ENCODE peak calls at places on chromosome 9, in four cellular contexts. I, M, P and U are unnamed samples.
A peak's percentile ranks its signal among the peaks of the same experiment; 100 is the strongest.

GRCh38 chr9:136375096-136375495 is 1.6 kb upstream of the CARD9 start:
- DNase-seq in P (no peak), I (no peak), M (peak; percentile 59), U (no peak)

GRCh38 chr9:84366683-84367082 is 26.1 kb upstream of the SLC28A3 start:
- DNase-seq in M (no peak), P (no peak), I (no peak), U (no peak)

GRCh38 chr9:109244179-109245132 is 76.4 kb downstream of the EPB41L4B start:
- DNase-seq in I (peak; percentile 52), P (peak; percentile 74), M (peak; percentile 71), U (peak; percentile 56)

GRCh38 chr9:131557855-131558548 is 12.7 kb downstream of the PRRT1B start:
- DNase-seq in P (no peak), M (no peak), I (no peak), U (no peak)

GRCh38 chr9:124260769-124261603 is 3.2 kb downstream of the NEK6 start:
- DNase-seq in I (no peak), P (no peak), M (no peak), U (peak; percentile 50)

GRCh38 chr9:71210326-71210725 is 88.9 kb upstream of the TRPM3 start:
- DNase-seq in M (no peak), I (no peak), P (no peak), U (no peak)

GRCh38 chr9:86892576-86892975 is 54.7 kb downstream of the GAS1 start:
- DNase-seq in P (no peak), I (no peak), M (no peak), U (no peak)

GRCh38 chr9:126915846-126916543 is 1.4 kb downstream of the RALGPS1 start:
- DNase-seq in I (no peak), M (no peak), P (no peak), U (no peak)

GRCh38 chr9:134848504-134848903 is 32.1 kb upstream of the FCN2 start:
- DNase-seq in M (no peak), P (no peak), I (no peak), U (no peak)

GRCh38 chr9:37037744-37038640 is 3.9 kb upstream of the PAX5 start:
- DNase-seq in I (no peak), M (peak; percentile 65), P (no peak), U (no peak)

GRCh38 chr9:90058364-90058763 is 453.6 kb downstream of the GADD45G start:
- DNase-seq in I (no peak), P (no peak), M (no peak), U (no peak)

GRCh38 chr9:132341177-132341840 is 13.5 kb downstream of the SETX start:
- DNase-seq in I (no peak), P (no peak), M (no peak), U (no peak)

GRCh38 chr9:21994526-21994995 is at the start of gene CDKN2B-AS1:
- DNase-seq in P (no peak), I (peak; percentile 65), M (peak; percentile 85), U (peak; percentile 85)

GRCh38 chr9:9791621-9792020 is 821.2 kb downstream of the PTPRD start:
- DNase-seq in M (no peak), P (no peak), I (no peak), U (peak; percentile 27)
- TF ChIP-seq JUND in M (no peak), P (no peak), I (no peak), U (no peak)

GRCh38 chr9:128689820-128690683 is 1.0 kb downstream of the SET start:
- DNase-seq in I (no peak), M (peak; percentile 93), P (peak; percentile 90), U (peak; percentile 75)
- TF ChIP-seq JUND in I (no peak), M (no peak), P (no peak), U (no peak)

DNA sequence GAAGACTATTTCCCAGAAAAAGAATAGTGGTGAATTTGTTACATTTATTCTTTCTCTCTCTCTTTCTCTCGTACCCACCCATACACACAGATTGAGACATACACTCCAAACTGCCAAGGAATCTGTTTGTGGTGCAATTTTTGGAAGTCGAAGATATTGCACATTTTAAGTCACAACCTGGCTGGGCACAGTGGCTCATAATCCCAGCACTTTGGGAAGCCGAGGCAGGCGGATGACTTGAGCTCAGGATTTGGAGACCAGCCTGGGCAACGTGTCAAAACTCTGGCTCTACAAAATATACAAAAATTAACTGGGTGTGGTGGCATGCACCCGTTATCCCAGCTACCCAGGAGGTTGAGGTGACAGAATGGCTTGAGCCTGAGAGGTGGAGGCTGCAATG is 19.1 kb upstream of the PLIN2 start:
- DNase-seq in I (no peak), M (no peak), P (no peak), U (no peak)
- TF ChIP-seq JUND in I (no peak), M (no peak), P (no peak), U (no peak)

GRCh38 chr9:93236541-93237206 is 52.7 kb downstream of the WNK2 start:
- DNase-seq in P (no peak), I (no peak), M (no peak), U (no peak)

GRCh38 chr9:93235278-93235960 is 51.5 kb downstream of the WNK2 start:
- DNase-seq in M (peak; percentile 80), I (no peak), P (no peak), U (no peak)

GRCh38 chr9:93239526-93239925 is 55.6 kb downstream of the WNK2 start:
- DNase-seq in M (no peak), I (no peak), P (no peak), U (no peak)

GRCh38 chr9:93238953-93239352 is 55.0 kb downstream of the WNK2 start:
- DNase-seq in I (no peak), M (no peak), P (no peak), U (no peak)

DNA sequence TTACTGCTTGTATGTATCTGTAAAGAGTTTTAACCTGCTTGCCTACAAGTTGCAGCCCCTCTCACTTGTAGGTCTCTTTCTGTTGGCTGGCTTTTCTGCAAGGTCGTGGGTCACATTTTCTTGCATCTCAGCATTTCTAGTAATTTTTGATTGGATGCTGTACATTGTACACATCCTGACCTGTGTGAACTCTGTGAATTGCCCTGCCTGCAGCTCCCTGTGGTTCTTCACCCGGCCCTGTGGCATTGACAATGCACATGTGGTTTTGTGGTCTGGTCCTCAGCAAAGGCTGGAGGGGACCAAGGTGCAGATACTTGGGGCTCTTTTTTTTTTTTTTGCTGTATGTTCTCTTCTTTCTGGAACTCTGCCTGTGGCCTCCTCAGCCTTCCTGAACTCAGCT is 53.6 kb downstream of the WNK2 start:
- DNase-seq in I (no peak), P (no peak), M (no peak), U (no peak)
- TF ChIP-seq JUND in I (no peak), P (no peak), M (no peak), U (no peak)

GRCh38 chr9:88773627-88774244 is 217.5 kb upstream of the S1PR3 start:
- DNase-seq in P (no peak), I (no peak), M (no peak), U (peak; percentile 9)

GRCh38 chr9:88775559-88775958 is 215.7 kb upstream of the S1PR3 start:
- DNase-seq in P (no peak), I (no peak), M (no peak), U (peak; percentile 56)

GRCh38 chr9:88776717-88777497 is 214.4 kb upstream of the S1PR3 start:
- DNase-seq in M (no peak), I (no peak), P (no peak), U (peak; percentile 22)

GRCh38 chr9:88775966-88776365 is 215.3 kb upstream of the S1PR3 start:
- DNase-seq in P (no peak), I (no peak), M (no peak), U (no peak)

GRCh38 chr9:88775037-88775471 is 216.2 kb upstream of the S1PR3 start:
- DNase-seq in I (no peak), P (peak; percentile 16), M (no peak), U (peak; percentile 32)
- TF ChIP-seq JUND in I (no peak), P (no peak), M (peak; percentile 55), U (no peak)

GRCh38 chr9:93105620-93106019 is 9.6 kb downstream of the CARD19 start:
- DNase-seq in P (no peak), I (no peak), M (no peak), U (no peak)
- TF ChIP-seq JUND in P (no peak), I (no peak), M (no peak), U (no peak)